ENCODE peak calls at places on chromosomes 11 and 22, in four cellular contexts. N is fibroblast of pulmonary artery; X is effector CD4-positive, alpha-beta T cell; B is RWPE1. S is an unnamed sample.

GRCh38 chr11:45180888-45181594 is 34.6 kb downstream of the PRDM11 start:
- DNase-seq in N (peak; percentile 55), X (no peak), B (peak; percentile 89), S (peak; percentile 43)

GRCh38 chr22:44584256-44584902 is 86.3 kb upstream of the RTL6 start:
- DNase-seq in N (no peak), X (no peak), B (no peak), S (no peak)

GRCh38 chr11:82794490-82794889 is 60.8 kb upstream of the FAM181B start:
- DNase-seq in N (no peak), X (no peak), B (no peak), S (peak; percentile 34)

GRCh38 chr11:84855846-84856245 is 771.3 kb downstream of the DLG2 start:
- DNase-seq in N (peak; percentile 44), X (no peak), B (no peak), S (no peak)

GRCh38 chr11:10261821-10262220 is 32.2 kb downstream of the SBF2 start:
- DNase-seq in N (peak; percentile 17), X (no peak), B (peak; percentile 8), S (no peak)

GRCh38 chr22:24593810-24594568 is 1.1 kb upstream of the LRRC75B start:
- DNase-seq in N (no peak), X (no peak), B (no peak), S (no peak)

GRCh38 chr11:68632802-68633201 is 51.5 kb upstream of the GAL start:
- DNase-seq in N (peak; percentile 79), X (peak; percentile 17), B (peak; percentile 57), S (peak; percentile 75)

GRCh38 chr11:26974068-26974790 is 19.7 kb upstream of the FIBIN start:
- DNase-seq in N (no peak), X (no peak), B (no peak), S (no peak)

GRCh38 chr22:46406791-46407190 is 71.3 kb downstream of the TRMU start:
- DNase-seq in N (no peak), X (no peak), B (no peak), S (no peak)

GRCh38 chr11:23555085-23555484 is 694.8 kb upstream of the CCDC179 start:
- DNase-seq in N (peak; percentile 67), X (no peak), B (no peak), S (no peak)

GRCh38 chr22:46050916-46051614 is 74.1 kb upstream of the WNT7B start:
- DNase-seq in N (no peak), X (no peak), B (no peak), S (no peak)

GRCh38 chr11:86374586-86374985 is at the start of gene CCDC81:
- DNase-seq in N (peak; percentile 16), X (no peak), B (no peak), S (peak; percentile 35)

GRCh38 chr11:4063348-4063747 is 31.3 kb upstream of the RRM1 start:
- DNase-seq in N (no peak), X (no peak), B (no peak), S (no peak)

GRCh38 chr11:70732493-70733206 is 334.3 kb downstream of the CTTN start:
- DNase-seq in N (no peak), X (no peak), B (no peak), S (no peak)

GRCh38 chr11:87338046-87338639 is 300.4 kb downstream of the TMEM135 start:
- DNase-seq in N (no peak), X (no peak), B (no peak), S (no peak)

GRCh38 chr22:35838849-35839646 is 121.4 kb downstream of the APOL5 start:
- DNase-seq in N (peak; percentile 80), X (no peak), B (peak; percentile 16), S (peak; percentile 71)

GRCh38 chr11:35145249-35145648 is 6.3 kb downstream of the CD44 start:
- DNase-seq in N (no peak), X (no peak), B (no peak), S (no peak)

GRCh38 chr11:33690290-33691050 is 10.2 kb downstream of the C11orf91 start:
- DNase-seq in N (peak; percentile 98), X (no peak), B (peak; percentile 82), S (peak; percentile 99)

GRCh38 chr11:114609429-114609828 is 13.8 kb upstream of the NXPE4 start:
- DNase-seq in N (no peak), X (no peak), B (no peak), S (no peak)

GRCh38 chr11:73342633-73343032 is 33.6 kb upstream of the RELT start:
- DNase-seq in N (no peak), X (no peak), B (no peak), S (peak; percentile 47)

GRCh38 chr22:22103078-22103593 is 120.5 kb upstream of the TOP3B start:
- DNase-seq in N (peak; percentile 11), X (no peak), B (no peak), S (peak; percentile 8)

GRCh38 chr11:66299189-66299588 is 7.5 kb downstream of the TMEM151A start:
- DNase-seq in N (no peak), X (no peak), B (no peak), S (no peak)

GRCh38 chr22:35039625-35040024 is 26.3 kb upstream of the ISX start:
- DNase-seq in N (no peak), X (no peak), B (no peak), S (no peak)

GRCh38 chr11:61491736-61492395 is 16.7 kb upstream of the LRRC10B start:
- DNase-seq in N (no peak), X (no peak), B (no peak), S (no peak)

GRCh38 chr11:3605721-3606324 is 36.0 kb downstream of the ART5 start:
- DNase-seq in N (no peak), X (no peak), B (no peak), S (no peak)

GRCh38 chr11:17519486-17519885 is 24.7 kb downstream of the USH1C start:
- DNase-seq in N (no peak), X (no peak), B (no peak), S (no peak)

GRCh38 chr11:59857444-59858434 is 8.5 kb downstream of the TCN1 start:
- DNase-seq in N (peak; percentile 35), X (no peak), B (peak; percentile 30), S (peak; percentile 47)

GRCh38 chr11:1822648-1823375 is 12.0 kb upstream of the SYT8 start:
- DNase-seq in N (no peak), X (no peak), B (no peak), S (no peak)

GRCh38 chr11:126495281-126495680 is 139.8 kb downstream of the ST3GAL4 start:
- DNase-seq in N (no peak), X (no peak), B (no peak), S (no peak)

GRCh38 chr11:24295360-24295759 is 201.5 kb upstream of the LUZP2 start:
- DNase-seq in N (peak; percentile 6), X (no peak), B (no peak), S (peak; percentile 3)

GRCh38 chr11:1139441-1140066 is 18.2 kb upstream of the MUC5AC start:
- DNase-seq in N (no peak), X (no peak), B (no peak), S (no peak)

GRCh38 chr11:103898065-103898464 is 138.4 kb upstream of the DDI1 start:
- DNase-seq in N (no peak), X (no peak), B (no peak), S (no peak)

GRCh38 chr11:57073121-57073520 is 84.4 kb downstream of the OR5AK2 start:
- DNase-seq in N (peak; percentile 31), X (no peak), B (no peak), S (no peak)

GRCh38 chr11:36454991-36455611 is 55.0 kb downstream of the TRAF6 start:
- DNase-seq in N (peak; percentile 78), X (no peak), B (no peak), S (no peak)

GRCh38 chr11:64855596-64856304 is 11.3 kb upstream of the CDC42BPG start:
- DNase-seq in N (no peak), X (no peak), B (no peak), S (peak; percentile 40)

GRCh38 chr11:63804259-63804658 is 9.0 kb upstream of the SPINDOC start:
- DNase-seq in N (no peak), X (no peak), B (peak; percentile 46), S (no peak)

GRCh38 chr11:1403721-1404460 is 14.2 kb downstream of the BRSK2 start:
- DNase-seq in N (no peak), X (no peak), B (no peak), S (no peak)

GRCh38 chr11:108601150-108601549 is 7.6 kb upstream of the EXPH5 start:
- DNase-seq in N (no peak), X (no peak), B (no peak), S (no peak)

GRCh38 chr11:44398266-44399045 is 88.5 kb upstream of the ALX4 start:
- DNase-seq in N (no peak), X (no peak), B (no peak), S (no peak)